ENCODE peak calls at places on chromosomes 1 and 21, in nine cellular contexts. O is H7, F is psoas muscle, W is LHCN-M2, M is body of pancreas, Y is DND-41, P is PC-9, E is G401, Z is uterus. I is an unnamed sample.

GRCh38 chr1:65955503-65955902 is 162.8 kb downstream of the PDE4B start:
- DNase-seq in O (no peak), F (no peak), W (no peak), M (no peak), Y (no peak), P (no peak), E (no peak), Z (no peak), I (no peak)

GRCh38 chr1:181179980-181180964 is 91.8 kb downstream of the IER5 start:
- DNase-seq in O (peak), F (peak), W (peak), M (peak), Y (peak), P (no peak), E (peak), Z (peak), I (peak)

GRCh38 chr1:41698916-41699860 is 214.7 kb upstream of the EDN2 start:
- DNase-seq in O (no peak), F (no peak), W (no peak), M (no peak), Y (no peak), P (no peak), E (no peak), Z (no peak), I (no peak)

GRCh38 chr1:222769968-222770620 is 33.1 kb downstream of the FAM177B start:
- DNase-seq in O (no peak), F (no peak), W (no peak), M (no peak), Y (no peak), P (no peak), E (no peak), Z (no peak), I (no peak)

GRCh38 chr1:47333922-47334764 is 553 bp downstream of the CMPK1 start:
- DNase-seq in O (peak), F (peak), W (peak), M (peak), Y (peak), P (peak), E (peak), Z (peak), I (peak)

GRCh38 chr1:97980530-97980929 is 59.7 kb upstream of the DPYD start:
- DNase-seq in O (no peak), F (no peak), W (no peak), M (no peak), Y (no peak), P (no peak), E (no peak), Z (no peak), I (no peak)

GRCh38 chr1:74340656-74341055 is 105.5 kb downstream of the TNNI3K start:
- DNase-seq in O (no peak), F (no peak), W (no peak), M (no peak), Y (no peak), P (no peak), E (no peak), Z (no peak), I (no peak)

GRCh38 chr21:43274946-43275310 is 106.1 kb downstream of the CRYAA start:
- DNase-seq in O (peak), F (peak), W (no peak), M (no peak), Y (no peak), P (no peak), E (no peak), Z (no peak), I (no peak)

GRCh38 chr21:17775431-17776126 is 43.6 kb downstream of the C21orf91 start:
- DNase-seq in O (no peak), F (no peak), W (no peak), M (no peak), Y (no peak), P (no peak), E (no peak), Z (no peak), I (no peak)

GRCh38 chr1:21919520-21919919 is 17.6 kb downstream of the HSPG2 start:
- DNase-seq in O (no peak), F (no peak), W (peak), M (peak), Y (no peak), P (no peak), E (no peak), Z (no peak), I (no peak)

GRCh38 chr1:148372731-148373130 is 110.4 kb downstream of the PPIAL4G start:
- DNase-seq in O (no peak), F (no peak), W (peak), M (no peak), Y (no peak), P (no peak), E (no peak), Z (no peak), I (no peak)

GRCh38 chr21:27776925-27777553 is 810.2 kb upstream of the ADAMTS5 start:
- DNase-seq in O (no peak), F (no peak), W (no peak), M (peak), Y (no peak), P (no peak), E (no peak), Z (peak), I (no peak)

GRCh38 chr1:225754940-225755635 is 22.5 kb upstream of the SRP9 start:
- DNase-seq in O (no peak), F (no peak), W (peak), M (peak), Y (no peak), P (peak), E (no peak), Z (no peak), I (no peak)

GRCh38 chr1:201321826-201322390 is 38.6 kb downstream of the PKP1 start:
- DNase-seq in O (no peak), F (no peak), W (no peak), M (no peak), Y (no peak), P (no peak), E (no peak), Z (no peak), I (no peak)

GRCh38 chr1:109783436-109783835 is 19.7 kb upstream of the EPS8L3 start:
- DNase-seq in O (no peak), F (no peak), W (peak), M (no peak), Y (no peak), P (peak), E (no peak), Z (no peak), I (peak)

GRCh38 chr1:50531027-50531426 is 107.8 kb upstream of the DMRTA2 start:
- DNase-seq in O (no peak), F (no peak), W (no peak), M (no peak), Y (no peak), P (no peak), E (no peak), Z (no peak), I (no peak)

GRCh38 chr1:203033287-203033686 is 7.0 kb downstream of the PPFIA4 start:
- DNase-seq in O (peak), F (no peak), W (no peak), M (no peak), Y (no peak), P (no peak), E (no peak), Z (no peak), I (no peak)

GRCh38 chr1:64896546-64896945 is 69.8 kb downstream of the JAK1 start:
- DNase-seq in O (no peak), F (no peak), W (no peak), M (no peak), Y (no peak), P (no peak), E (no peak), Z (no peak), I (no peak)

GRCh38 chr1:20124451-20125057 is 5.2 kb upstream of the PLA2G2D start:
- DNase-seq in O (no peak), F (no peak), W (peak), M (peak), Y (no peak), P (peak), E (no peak), Z (no peak), I (no peak)

GRCh38 chr1:159187647-159188374 is 16.4 kb downstream of the CADM3 start:
- DNase-seq in O (no peak), F (no peak), W (no peak), M (no peak), Y (no peak), P (no peak), E (no peak), Z (no peak), I (peak)

GRCh38 chr21:24148461-24148860 is 1458.8 kb downstream of the MRPL39 start:
- DNase-seq in O (no peak), F (no peak), W (no peak), M (no peak), Y (no peak), P (no peak), E (no peak), Z (no peak), I (no peak)

GRCh38 chr1:198922638-198923430 is 284.0 kb downstream of the PTPRC start:
- DNase-seq in O (no peak), F (no peak), W (no peak), M (no peak), Y (no peak), P (no peak), E (peak), Z (no peak), I (no peak)

GRCh38 chr1:245550702-245551008 is 395.9 kb downstream of the KIF26B start:
- DNase-seq in O (no peak), F (no peak), W (no peak), M (no peak), Y (no peak), P (no peak), E (no peak), Z (no peak), I (no peak)

GRCh38 chr1:246836169-246836568 is 95.6 kb downstream of the AHCTF1 start:
- DNase-seq in O (no peak), F (no peak), W (peak), M (no peak), Y (no peak), P (no peak), E (no peak), Z (no peak), I (no peak)

GRCh38 chr1:223401873-223402789 is 8.9 kb downstream of the CCDC185 start:
- DNase-seq in O (no peak), F (no peak), W (peak), M (no peak), Y (no peak), P (peak), E (no peak), Z (no peak), I (no peak)

GRCh38 chr1:31511848-31512615 is 64.3 kb upstream of the TINAGL1 start:
- DNase-seq in O (no peak), F (no peak), W (no peak), M (no peak), Y (no peak), P (peak), E (no peak), Z (no peak), I (no peak)

GRCh38 chr1:233745114-233745513 is 131.2 kb downstream of the KCNK1 start:
- DNase-seq in O (no peak), F (no peak), W (no peak), M (no peak), Y (no peak), P (no peak), E (no peak), Z (no peak), I (no peak)

I was measured in iPS-NIHi11.